ENCODE peak calls at places on chromosomes 11 and 22, in four cellular contexts. U is A549, Y is K562, P is GM12878. I is an unnamed sample.

GRCh38 chr11:61923166-61924015 is 6.0 kb upstream of the RAB3IL1 start:
- DNase-seq in U (no peak), Y (peak; percentile 71), P (no peak), I (peak; percentile 63)

GRCh38 chr22:41252365-41252764 is 11.6 kb upstream of the CHADL start:
- DNase-seq in U (no peak), Y (no peak), P (no peak), I (no peak)

GRCh38 chr22:35357883-35358621 is 22.8 kb upstream of the HMOX1 start:
- DNase-seq in U (peak; percentile 52), Y (no peak), P (no peak), I (peak; percentile 40)

GRCh38 chr11:18046116-18046777 is at the start of gene TPH1:
- DNase-seq in U (no peak), Y (peak; percentile 15), P (no peak), I (peak; percentile 36)

GRCh38 chr22:50548046-50548912 is 2.6 kb downstream of the KLHDC7B start:
- DNase-seq in U (no peak), Y (no peak), P (no peak), I (no peak)

GRCh38 chr22:39454385-39454871 is 2.4 kb upstream of the MGAT3 start:
- DNase-seq in U (peak; percentile 64), Y (no peak), P (no peak), I (no peak)

GRCh38 chr22:35152316-35152715 is 86.4 kb downstream of the ISX start:
- DNase-seq in U (no peak), Y (no peak), P (no peak), I (no peak)

GRCh38 chr11:14499178-14499559 is 442 bp downstream of the COPB1 start:
- DNase-seq in U (peak; percentile 19), Y (peak; percentile 54), P (no peak), I (peak; percentile 10)

GRCh38 chr11:69398529-69399492 is 82.7 kb upstream of the LINC01488 start:
- DNase-seq in U (no peak), Y (no peak), P (no peak), I (peak; percentile 26)

GRCh38 chr22:49929553-49929979 is 11.1 kb downstream of the CRELD2 start:
- DNase-seq in U (no peak), Y (peak; percentile 80), P (no peak), I (no peak)

GRCh38 chr22:33476716-33477115 is 418.5 kb upstream of the SYN3 start:
- DNase-seq in U (peak; percentile 15), Y (no peak), P (no peak), I (peak; percentile 43)

GRCh38 chr22:30262917-30263741 is 3.5 kb downstream of the OSM start:
- DNase-seq in U (peak; percentile 67), Y (peak; percentile 72), P (no peak), I (peak; percentile 61)

GRCh38 chr11:123268118-123268517 is 73.1 kb upstream of the CLMP start:
- DNase-seq in U (no peak), Y (no peak), P (no peak), I (no peak)

GRCh38 chr22:32852346-32853251 is 51.1 kb downstream of the TIMP3 start:
- DNase-seq in U (no peak), Y (peak; percentile 22), P (no peak), I (no peak)

GRCh38 chr11:61118004-61118403 is 15.7 kb downstream of the CD5 start:
- DNase-seq in U (no peak), Y (no peak), P (no peak), I (no peak)

GRCh38 chr11:32312206-32312817 is 123.0 kb downstream of the WT1 start:
- DNase-seq in U (peak; percentile 67), Y (no peak), P (no peak), I (peak; percentile 37)

GRCh38 chr22:41523464-41524221 is 20.6 kb downstream of the POLR3H start:
- DNase-seq in U (no peak), Y (peak; percentile 90), P (no peak), I (peak; percentile 89)

GRCh38 chr11:60183595-60184201 is 815 bp upstream of the MS4A6A start:
- DNase-seq in U (no peak), Y (no peak), P (no peak), I (no peak)

GRCh38 chr22:44260216-44261035 is 52.3 kb downstream of the SHISAL1 start:
- DNase-seq in U (no peak), Y (no peak), P (no peak), I (no peak)

GRCh38 chr11:124752471-124753100 is 531 bp upstream of the VSIG2 start:
- DNase-seq in U (no peak), Y (no peak), P (no peak), I (no peak)

GRCh38 chr11:121456816-121457431 is 4.2 kb upstream of the SORL1-AS1 start:
- DNase-seq in U (no peak), Y (no peak), P (no peak), I (no peak)

GRCh38 chr22:22092101-22092500 is 109.5 kb upstream of the TOP3B start:
- DNase-seq in U (no peak), Y (no peak), P (no peak), I (no peak)

GRCh38 chr11:46676436-46677158 is 23.8 kb downstream of the ARHGAP1 start:
- DNase-seq in U (no peak), Y (no peak), P (no peak), I (no peak)

GRCh38 chr11:75028321-75029097 is 39.8 kb downstream of the NEU3 start:
- DNase-seq in U (no peak), Y (no peak), P (no peak), I (no peak)

DNA sequence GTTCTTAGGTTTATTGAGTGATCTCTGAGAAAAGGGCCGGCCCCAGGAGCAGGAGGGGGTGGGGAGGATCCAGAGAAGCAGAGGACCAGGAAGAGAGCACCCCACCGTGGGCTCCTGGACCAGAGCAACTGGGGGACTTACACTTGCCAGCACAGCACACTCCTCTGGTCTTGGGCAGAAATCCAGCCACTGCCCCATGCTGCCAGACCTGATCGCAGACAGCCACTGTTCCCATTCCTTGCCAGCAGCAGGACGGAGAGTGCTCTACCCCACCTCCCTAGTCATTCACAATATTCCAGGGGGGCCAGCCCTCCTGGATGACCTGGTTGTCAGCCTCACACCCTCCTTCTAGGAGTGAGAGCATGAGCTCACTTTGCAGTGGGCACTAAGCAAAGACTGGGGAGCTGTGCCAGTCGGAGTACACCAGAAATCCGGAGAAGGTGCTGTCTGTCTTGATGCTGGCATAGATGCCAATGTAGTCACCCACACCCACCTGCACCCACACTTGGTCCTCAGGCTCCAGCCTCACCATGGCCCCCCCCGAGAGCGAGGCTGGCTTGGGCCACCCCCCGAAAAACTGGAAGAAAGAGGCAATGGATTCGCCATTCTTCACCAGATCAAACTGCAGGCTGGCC is 1.6 kb downstream of the C1QTNF5 start:
- DNase-seq in U (no peak), Y (no peak), P (no peak), I (no peak)
- TF ChIP-seq ELK1 in U (no peak), Y (no peak), P (no peak), I (no peak)

DNA sequence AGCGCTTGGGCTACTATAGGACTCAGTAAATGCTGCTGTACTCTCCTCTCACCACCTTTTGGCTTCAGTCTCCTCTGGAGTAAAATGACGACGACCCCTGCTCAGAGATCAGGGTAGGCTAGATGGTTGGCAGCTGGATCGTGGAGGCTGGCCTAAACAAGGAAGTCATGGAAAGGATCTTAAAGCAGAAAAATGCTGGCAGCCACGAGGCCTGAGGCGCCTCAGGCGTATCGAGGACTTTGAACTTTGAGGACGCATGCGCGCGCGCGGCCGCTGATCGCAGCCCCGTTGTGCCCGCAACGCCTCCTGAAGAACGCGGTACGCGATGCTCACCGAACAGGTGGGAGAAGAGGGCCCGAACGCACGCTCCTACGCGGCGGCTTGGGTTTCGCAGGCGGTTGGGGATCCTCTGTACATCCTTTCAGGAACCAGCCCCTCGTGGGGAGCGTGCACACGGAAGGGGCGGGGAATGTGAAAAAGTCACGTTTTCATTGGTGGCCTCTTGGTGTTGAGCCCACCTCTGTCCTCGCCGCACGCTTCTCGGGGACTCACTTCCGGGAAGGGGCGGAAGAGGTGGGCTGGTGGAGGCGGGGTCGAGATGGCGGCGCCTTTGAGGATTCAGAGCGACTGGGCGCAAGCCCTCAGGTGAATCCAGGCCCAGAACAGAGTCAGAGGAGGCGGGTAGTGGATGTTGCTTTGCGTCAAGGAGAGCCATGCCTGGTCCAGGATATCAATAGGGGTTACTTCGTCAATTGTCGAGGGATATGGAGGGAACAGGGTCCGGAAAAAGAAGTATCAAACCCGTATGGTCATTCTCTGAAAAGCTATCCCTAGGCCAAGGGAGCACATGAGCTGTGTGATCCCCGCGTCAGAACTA is at the start of the genes COA4 and PAAF1:
- DNase-seq in U (peak; percentile 98), Y (peak; percentile 97), P (peak; percentile 97), I (peak; percentile 95)
- TF ChIP-seq ELK1 in U (no peak), Y (no peak), P (peak; percentile 71), I (no peak)

DNA sequence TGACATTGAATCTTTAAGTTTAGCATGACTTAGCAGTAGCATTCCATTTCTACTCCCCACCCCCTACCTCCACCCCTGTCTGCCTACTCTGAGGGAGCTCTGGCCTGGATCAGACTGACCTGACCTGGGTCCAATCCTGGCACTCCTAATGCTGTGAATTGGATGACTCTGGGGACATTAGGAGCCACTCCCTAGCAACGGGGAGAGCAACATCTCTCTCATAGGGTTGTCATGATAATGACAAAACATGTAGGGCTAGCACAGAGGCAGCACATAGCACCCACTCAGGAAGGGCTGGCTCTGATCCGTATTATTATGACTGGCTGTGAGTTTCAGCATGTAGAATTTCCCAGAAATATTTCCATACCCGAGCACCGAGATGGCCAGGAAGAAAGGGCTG is 40.5 kb downstream of the CABIN1 start:
- DNase-seq in U (no peak), Y (no peak), P (no peak), I (no peak)
- TF ChIP-seq ELK1 in U (no peak), Y (no peak), P (no peak), I (no peak)

DNA sequence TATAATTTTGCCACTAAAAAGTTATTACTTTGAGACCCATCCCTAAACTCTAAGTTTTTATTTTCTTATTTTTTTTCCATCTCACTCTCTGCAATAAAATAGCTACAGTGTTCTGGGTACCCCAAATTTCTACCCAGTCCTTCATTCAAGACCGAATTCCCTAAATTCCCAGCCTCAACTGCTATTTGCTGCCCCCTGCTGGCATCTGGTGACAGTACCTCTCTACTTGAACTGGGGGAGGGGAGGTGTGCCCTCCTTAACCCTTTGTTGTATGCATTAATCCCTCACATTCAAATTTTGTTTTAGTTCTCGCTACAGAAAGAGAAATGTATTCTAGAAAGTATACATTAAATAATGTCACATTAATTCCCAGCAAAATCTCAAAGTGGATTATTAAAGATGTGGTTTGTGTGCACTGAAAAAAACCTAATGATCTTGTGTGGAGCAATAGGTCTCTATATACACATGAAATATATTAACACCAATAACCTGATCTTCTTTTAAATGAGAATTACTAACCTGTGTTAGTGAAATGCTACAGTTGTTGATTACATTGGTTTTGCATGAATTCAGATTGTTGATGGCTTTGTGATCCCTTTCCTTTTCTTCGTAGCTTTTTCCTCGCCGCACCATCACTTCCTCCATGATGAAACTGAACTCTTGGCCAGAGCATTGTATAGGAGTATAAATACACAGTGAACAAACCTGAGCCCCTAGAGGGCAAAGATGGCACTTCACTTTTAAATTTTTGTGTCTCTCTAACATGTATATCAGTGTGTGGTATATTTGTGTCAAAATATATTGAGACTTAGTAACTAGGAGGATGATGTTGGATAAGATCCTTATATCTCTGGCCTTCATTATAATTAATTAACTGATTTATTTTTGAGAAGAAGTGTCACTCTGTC is 590.0 kb downstream of the METTL15 start:
- DNase-seq in U (peak; percentile 71), Y (peak; percentile 40), P (no peak), I (peak; percentile 61)
- TF ChIP-seq ELK1 in U (no peak), Y (no peak), P (no peak), I (no peak)

GRCh38 chr11:76184551-76184993 is 21.7 kb downstream of the WNT11 start:
- DNase-seq in U (no peak), Y (peak; percentile 68), P (no peak), I (peak; percentile 15)
- TF ChIP-seq ELK1 in U (no peak), Y (no peak), P (no peak), I (no peak)